ENCODE peak calls at places on chromosome 18, in nine cellular contexts. V, D, E, O, T, I, K, X and C are unnamed samples.

GRCh38 chr18:29164020-29164706 is 987.2 kb upstream of the CDH2 start:
- DNase-seq in O (peak; percentile 68), E (no peak), X (no peak), T (no peak), V (no peak), K (peak; percentile 85), I (no peak), D (peak; percentile 77), C (no peak)

GRCh38 chr18:57048859-57049258 is 98.0 kb upstream of the BOD1L2 start:
- DNase-seq in E (no peak), O (no peak), V (no peak), K (no peak), D (no peak), T (no peak), I (no peak), X (no peak), C (no peak)

GRCh38 chr18:51879329-51879728 is 460.7 kb upstream of the DCC start:
- DNase-seq in I (no peak), E (no peak), T (no peak), V (no peak), X (no peak), D (no peak), K (no peak), O (no peak), C (no peak)

GRCh38 chr18:50836521-50836957 is 16.7 kb upstream of the MRO start:
- DNase-seq in D (peak; percentile 26), T (no peak), V (no peak), X (no peak), K (no peak), E (no peak), I (no peak), O (no peak), C (no peak)

GRCh38 chr18:76505611-76506010 is 10.6 kb upstream of the ZNF516 start:
- DNase-seq in X (no peak), V (no peak), T (no peak), E (no peak), O (no peak), K (no peak), D (no peak), I (no peak), C (no peak)

GRCh38 chr18:42289526-42289925 is 334.5 kb downstream of the PIK3C3 start:
- DNase-seq in I (no peak), K (no peak), X (no peak), T (no peak), O (no peak), E (no peak), D (no peak), V (no peak), C (no peak)

GRCh38 chr18:54983041-54983686 is 23.9 kb upstream of the CCDC68 start:
- DNase-seq in T (no peak), I (no peak), O (peak; percentile 38), E (no peak), V (peak; percentile 16), D (no peak), X (no peak), K (peak; percentile 19), C (no peak)

GRCh38 chr18:23200751-23201150 is 65.5 kb downstream of the CABLES1 start:
- DNase-seq in V (no peak), I (no peak), D (no peak), O (no peak), T (no peak), X (no peak), E (no peak), K (no peak), C (no peak)

GRCh38 chr18:63158012-63158631 is 161.4 kb downstream of the BCL2 start:
- DNase-seq in O (no peak), I (no peak), E (no peak), T (no peak), V (no peak), X (no peak), K (no peak), D (no peak), C (no peak)

GRCh38 chr18:8635087-8635486 is 25.9 kb downstream of the RAB12 start:
- DNase-seq in D (no peak), V (no peak), E (no peak), X (no peak), T (no peak), I (no peak), O (no peak), K (no peak), C (no peak)

GRCh38 chr18:77676901-77677300 is 427.3 kb downstream of the GALR1 start:
- DNase-seq in T (no peak), K (no peak), I (no peak), E (no peak), X (no peak), O (no peak), V (no peak), D (no peak), C (no peak)